ENCODE peak calls at places on chromosomes 6 and 20, in six cellular contexts. I, A, S, E, J and N are unnamed samples.

GRCh38 chr6:134468633-134469032 is 150.7 kb upstream of the SGK1 start:
- DNase-seq in A (no peak), I (no peak), S (no peak), E (no peak), J (no peak), N (no peak)

GRCh38 chr6:45387236-45387635 is 9.5 kb upstream of the SUPT3H start:
- DNase-seq in J (peak; percentile 62), I (no peak), S (peak; percentile 13), E (no peak), A (no peak), N (no peak)

GRCh38 chr20:38127011-38127621 is 38.0 kb downstream of the TGM2 start:
- DNase-seq in S (peak; percentile 77), E (peak; percentile 45), J (peak; percentile 83), A (peak; percentile 59), I (no peak), N (peak; percentile 72)

GRCh38 chr20:43947316-43947710 is 32.7 kb downstream of the TOX2 start:
- DNase-seq in I (no peak), J (no peak), A (no peak), E (no peak), S (no peak), N (no peak)

GRCh38 chr6:104017410-104018381 is 842.0 kb downstream of the HACE1 start:
- DNase-seq in S (no peak), I (no peak), A (peak; percentile 34), J (no peak), E (no peak), N (no peak)

GRCh38 chr6:38760097-38760496 is 45.0 kb downstream of the DNAH8 start:
- DNase-seq in I (no peak), S (no peak), A (no peak), J (no peak), E (no peak), N (no peak)

GRCh38 chr6:155400022-155400965 is 55.3 kb downstream of the NOX3 start:
- DNase-seq in I (no peak), J (no peak), E (no peak), A (no peak), S (no peak), N (no peak)

GRCh38 chr6:16956371-16956770 is 145.5 kb upstream of the STMND1 start:
- DNase-seq in S (peak; percentile 7), J (no peak), I (no peak), A (no peak), E (no peak), N (no peak)

GRCh38 chr6:14638932-14639875 is 521.6 kb downstream of the CD83 start:
- DNase-seq in S (peak; percentile 52), J (peak; percentile 60), E (no peak), A (no peak), I (peak; percentile 70), N (peak; percentile 67)

GRCh38 chr6:16136536-16137450 is 7.9 kb downstream of the MYLIP start:
- DNase-seq in J (peak; percentile 92), A (no peak), I (no peak), S (peak; percentile 87), E (no peak), N (no peak)

GRCh38 chr6:165186041-165186440 is 123.4 kb downstream of the C6orf118 start:
- DNase-seq in J (no peak), A (no peak), S (no peak), I (no peak), E (no peak), N (no peak)

GRCh38 chr6:45710304-45710821 is 305.3 kb downstream of the CLIC5 start:
- DNase-seq in A (no peak), J (peak; percentile 23), E (no peak), S (peak; percentile 84), I (no peak), N (no peak)

GRCh38 chr6:1825926-1826325 is 216.2 kb downstream of the FOXC1 start:
- DNase-seq in E (no peak), J (peak; percentile 88), S (peak; percentile 40), I (no peak), A (no peak), N (no peak)

GRCh38 chr6:100810015-100810414 is 71.1 kb downstream of the ASCC3 start:
- DNase-seq in A (no peak), I (no peak), S (no peak), J (no peak), E (peak; percentile 25), N (no peak)

GRCh38 chr20:47113362-47114118 is 218.9 kb downstream of the EYA2 start:
- DNase-seq in A (no peak), E (no peak), J (peak; percentile 76), I (no peak), S (peak; percentile 50), N (no peak)

GRCh38 chr6:84867521-84867920 is 103.1 kb upstream of the TBX18 start:
- DNase-seq in J (no peak), I (no peak), A (no peak), S (peak; percentile 5), E (no peak), N (no peak)

GRCh38 chr20:33653218-33653899 is 8.8 kb upstream of the C20orf144 start:
- DNase-seq in J (peak; percentile 66), E (peak; percentile 75), I (peak; percentile 79), S (peak; percentile 69), A (peak; percentile 67), N (peak; percentile 60)

GRCh38 chr20:16587066-16587465 is 13.8 kb upstream of the KIF16B start:
- DNase-seq in A (no peak), J (no peak), I (no peak), S (no peak), E (no peak), N (no peak)

GRCh38 chr20:47789081-47789998 is 4.1 kb upstream of the SULF2 start:
- DNase-seq in J (no peak), A (no peak), I (no peak), E (no peak), S (peak; percentile 79), N (no peak)

GRCh38 chr20:9613871-9614270 is 99.5 kb downstream of the LAMP5 start:
- DNase-seq in S (no peak), E (no peak), J (peak; percentile 3), A (no peak), I (no peak), N (no peak)

GRCh38 chr20:50717974-50718761 is 13.2 kb upstream of the PARD6B start:
- DNase-seq in A (no peak), E (no peak), I (no peak), J (no peak), S (no peak), N (no peak)

GRCh38 chr6:45644720-45645119 is 267.0 kb upstream of the SUPT3H start:
- DNase-seq in J (no peak), I (no peak), E (no peak), S (no peak), A (no peak), N (no peak)

DNA sequence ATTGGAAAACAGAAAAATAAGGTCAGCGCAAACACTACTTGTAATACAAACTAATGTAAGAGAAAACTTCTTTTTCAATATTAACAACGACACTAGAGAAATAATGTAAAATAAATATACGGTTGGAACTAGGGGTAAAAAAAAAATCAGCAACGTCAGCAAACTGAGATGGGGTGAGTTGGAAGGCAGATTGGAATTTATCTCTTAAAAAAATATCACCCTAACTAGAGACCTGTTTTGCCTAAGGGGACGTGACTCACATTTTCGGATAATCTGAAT is 722 bp upstream of the UTRN start:
- DNase-seq in J (no peak), E (no peak), S (peak; percentile 79), A (no peak), I (no peak), N (no peak)
- H3K27me3 ChIP-seq in J (no peaks in the 10 kb centered on the region), E (peaks cover 34% of the 10 kb centered on the region), S (no peaks in the 10 kb centered on the region), A (no peaks in the 10 kb centered on the region), I (no peaks in the 10 kb centered on the region), N (no peaks in the 10 kb centered on the region)

GRCh38 chr20:22958390-22958789 is 76.7 kb upstream of the SSTR4 start:
- DNase-seq in I (no peak), S (no peak), E (no peak), J (no peak), A (no peak), N (no peak)
- H3K27me3 ChIP-seq in I (peaks cover 16% of the 10 kb centered on the region), S (peaks cover 4% of the 10 kb centered on the region), E (peaks cover 24% of the 10 kb centered on the region), J (peaks cover 6% of the 10 kb centered on the region), A (no peaks in the 10 kb centered on the region), N (peaks cover 10% of the 10 kb centered on the region)

GRCh38 chr20:62535964-62536363 is 60.2 kb upstream of the GATA5 start:
- DNase-seq in J (no peak), I (no peak), S (no peak), E (no peak), A (no peak), N (peak; percentile 50)
- H3K27me3 ChIP-seq in J (peaks cover 53% of the 10 kb centered on the region), I (peaks cover 12% of the 10 kb centered on the region), S (no peaks in the 10 kb centered on the region), E (peaks cover 14% of the 10 kb centered on the region), A (peaks cover 33% of the 10 kb centered on the region), N (peaks cover 9% of the 10 kb centered on the region)

GRCh38 chr20:59571151-59571550 is 33.2 kb upstream of the PHACTR3 start:
- DNase-seq in S (no peak), J (no peak), E (no peak), A (peak; percentile 48), I (no peak), N (no peak)
- H3K27me3 ChIP-seq in S (peaks cover 36% of the 10 kb centered on the region), J (no peaks in the 10 kb centered on the region), E (peaks cover 9% of the 10 kb centered on the region), A (peaks cover 10% of the 10 kb centered on the region), I (peaks cover 42% of the 10 kb centered on the region), N (peaks cover 53% of the 10 kb centered on the region)

DNA sequence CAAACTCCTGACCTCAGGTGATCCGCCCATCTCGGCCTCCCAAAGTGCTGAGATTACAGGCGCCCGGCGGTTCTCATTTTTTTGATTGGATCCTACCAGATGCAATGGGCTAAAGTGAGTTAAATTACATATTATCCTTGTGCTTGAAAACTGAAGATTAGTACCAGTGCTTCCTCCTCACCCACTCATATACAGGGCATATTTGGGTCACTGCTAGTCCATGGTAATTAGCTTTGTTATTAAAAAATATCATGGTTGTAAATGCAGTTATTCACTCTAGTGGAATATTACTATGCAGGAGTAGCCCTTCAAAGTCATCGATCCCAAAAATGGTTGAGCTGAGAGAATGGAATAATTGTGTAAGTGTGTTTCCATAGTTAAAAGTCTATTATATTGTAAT is 26.5 kb downstream of the ZNF292 start:
- DNase-seq in I (no peak), E (no peak), A (no peak), J (no peak), S (no peak), N (no peak)
- H3K27me3 ChIP-seq in I (no peaks in the 10 kb centered on the region), E (no peaks in the 10 kb centered on the region), A (no peaks in the 10 kb centered on the region), J (no peaks in the 10 kb centered on the region), S (no peaks in the 10 kb centered on the region), N (no peaks in the 10 kb centered on the region)

DNA sequence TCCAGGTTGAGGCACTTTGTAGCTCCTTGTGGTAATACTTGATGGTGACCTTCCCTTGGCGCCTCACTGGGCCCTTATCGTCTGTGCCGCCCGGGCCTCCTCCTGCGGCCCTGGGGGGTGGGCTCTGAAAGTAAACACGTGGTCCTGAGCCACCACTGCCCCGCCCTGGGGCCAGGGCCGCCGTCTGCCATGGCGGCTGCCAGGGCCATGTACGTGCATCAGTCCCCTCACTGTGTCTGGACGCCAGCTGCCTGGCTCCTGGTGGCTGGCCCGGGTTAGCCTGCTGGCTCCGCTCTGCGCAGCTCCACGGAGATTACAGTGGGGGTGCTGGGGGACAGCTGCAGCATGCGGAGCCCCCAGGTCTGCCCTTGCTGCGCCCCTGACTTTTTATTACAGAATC is 81.8 kb upstream of the CENPW start:
- DNase-seq in J (no peak), I (no peak), S (no peak), A (no peak), E (no peak), N (no peak)
- H3K27me3 ChIP-seq in J (no peaks in the 10 kb centered on the region), I (no peaks in the 10 kb centered on the region), S (no peaks in the 10 kb centered on the region), A (no peaks in the 10 kb centered on the region), E (no peaks in the 10 kb centered on the region), N (no peaks in the 10 kb centered on the region)